ENCODE peak calls at places on chromosomes 3 and 15, in six cellular contexts. Y is sigmoid colon, J is suprapubic skin, F is esophagus muscularis mucosa, Q is transverse colon, G is ovary. D is an unnamed sample.

GRCh38 chr3:180898572-180898971 is 13.9 kb upstream of the FXR1 start:
- DNase-seq in Y (no peak), J (no peak), F (no peak), Q (no peak), G (no peak), D (no peak)

GRCh38 chr15:36177590-36178281 is 401.7 kb upstream of the CDIN1 start:
- DNase-seq in Y (no peak), J (no peak), F (no peak), Q (no peak), G (no peak), D (no peak)

GRCh38 chr3:42804831-42805821 is 836 bp upstream of the HIGD1A start:
- DNase-seq in Y (peak; percentile 73), J (no peak), F (no peak), Q (peak; percentile 35), G (peak; percentile 41), D (no peak)

GRCh38 chr3:157370867-157371266 is 65.8 kb upstream of the PTX3 start:
- DNase-seq in Y (no peak), J (no peak), F (no peak), Q (no peak), G (no peak), D (no peak)

GRCh38 chr15:56794150-56794922 is 61.0 kb upstream of the ZNF280D start:
- DNase-seq in Y (no peak), J (no peak), F (no peak), Q (no peak), G (no peak), D (no peak)

GRCh38 chr3:11709782-11710181 is 66.1 kb upstream of the VGLL4 start:
- DNase-seq in Y (no peak), J (no peak), F (no peak), Q (no peak), G (no peak), D (no peak)

GRCh38 chr15:21262851-21263400 is 177.4 kb downstream of the POTEB3 start:
- DNase-seq in Y (no peak), J (no peak), F (no peak), Q (no peak), G (no peak), D (no peak)

GRCh38 chr15:45476395-45476794 is 46.2 kb downstream of the SLC30A4 start:
- DNase-seq in Y (no peak), J (no peak), F (no peak), Q (no peak), G (no peak), D (no peak)

GRCh38 chr3:70980646-70981031 is 602.9 kb downstream of the FOXP1 start:
- DNase-seq in Y (no peak), J (no peak), F (no peak), Q (no peak), G (no peak), D (no peak)

GRCh38 chr3:43773273-43774104 is 82.8 kb downstream of the ABHD5 start:
- DNase-seq in Y (no peak), J (no peak), F (no peak), Q (peak; percentile 11), G (no peak), D (no peak)

GRCh38 chr3:64687781-64688515 is at the start of gene ADAMTS9:
- DNase-seq in Y (peak; percentile 91), J (peak; percentile 82), F (no peak), Q (peak; percentile 57), G (peak; percentile 75), D (peak; percentile 52)

GRCh38 chr3:13010770-13011169 is 62.5 kb downstream of the IQSEC1 start:
- DNase-seq in Y (no peak), J (no peak), F (no peak), Q (no peak), G (no peak), D (no peak)

GRCh38 chr3:126836220-126836860 is 132.3 kb downstream of the CHCHD6 start:
- DNase-seq in Y (peak; percentile 50), J (peak; percentile 32), F (peak; percentile 55), Q (no peak), G (no peak), D (no peak)

GRCh38 chr15:88880944-88881740 is 14.2 kb downstream of the HAPLN3 start:
- DNase-seq in Y (no peak), J (no peak), F (no peak), Q (no peak), G (no peak), D (no peak)

GRCh38 chr3:24538891-24539290 is 44.2 kb upstream of the THRB start:
- DNase-seq in Y (no peak), J (no peak), F (no peak), Q (peak; percentile 55), G (no peak), D (no peak)

GRCh38 chr15:68418611-68419161 is 13.3 kb downstream of the ITGA11 start:
- DNase-seq in Y (no peak), J (peak; percentile 65), F (peak; percentile 91), Q (peak; percentile 65), G (no peak), D (no peak)

GRCh38 chr3:123930426-123930825 is 30.6 kb downstream of the CCDC14 start:
- DNase-seq in Y (no peak), J (no peak), F (no peak), Q (no peak), G (no peak), D (no peak)

GRCh38 chr3:127544806-127545545 is 45.6 kb downstream of the TPRA1 start:
- DNase-seq in Y (peak; percentile 56), J (no peak), F (no peak), Q (no peak), G (no peak), D (no peak)

GRCh38 chr3:138397983-138398382 is 36.4 kb upstream of the ESYT3 start:
- DNase-seq in Y (no peak), J (peak; percentile 69), F (no peak), Q (no peak), G (no peak), D (no peak)

GRCh38 chr15:25981114-25981513 is 118.0 kb upstream of the ATP10A start:
- DNase-seq in Y (no peak), J (no peak), F (no peak), Q (no peak), G (no peak), D (no peak)

GRCh38 chr15:25989327-25989726 is 126.2 kb upstream of the ATP10A start:
- DNase-seq in Y (no peak), J (no peak), F (peak; percentile 78), Q (no peak), G (no peak), D (no peak)

GRCh38 chr15:25987638-25988037 is 124.5 kb upstream of the ATP10A start:
- DNase-seq in Y (no peak), J (no peak), F (peak; percentile 68), Q (no peak), G (no peak), D (no peak)

GRCh38 chr15:25982736-25983135 is 119.6 kb upstream of the ATP10A start:
- DNase-seq in Y (no peak), J (no peak), F (no peak), Q (no peak), G (no peak), D (no peak)

DNA sequence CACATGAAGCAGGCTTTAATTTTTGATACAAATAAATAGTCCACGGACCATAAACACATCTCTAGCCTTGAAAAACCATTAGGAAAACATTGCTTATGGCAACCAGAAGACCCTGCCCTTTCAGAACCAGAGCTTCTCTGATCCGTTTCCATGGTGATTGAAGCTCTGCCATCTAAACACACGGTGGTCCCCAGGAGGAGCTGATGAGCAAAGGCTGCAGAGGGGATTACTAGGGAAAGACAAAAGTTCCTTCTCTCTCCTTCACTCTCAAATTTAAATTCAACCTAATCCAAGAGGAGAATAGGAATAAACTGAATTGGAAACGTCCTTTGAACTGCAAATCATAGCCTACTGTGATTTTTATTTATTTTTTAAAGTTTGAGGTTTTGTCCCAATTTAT is 122.1 kb upstream of the ATP10A start:
- DNase-seq in Y (no peak), J (no peak), F (no peak), Q (no peak), G (no peak), D (no peak)
- TF ChIP-seq EP300 in Y (no peak), J (no peak), F (no peak), Q (no peak), G (no peak), D (no peak)

GRCh38 chr3:151327571-151328198 is 1.7 kb downstream of the P2RY13 start:
- DNase-seq in Y (no peak), J (no peak), F (no peak), Q (no peak), G (no peak), D (no peak)
- TF ChIP-seq CTCF in Y (no peak), J (peak; percentile 43), F (peak; percentile 74), Q (peak; percentile 70), G (no peak), D (no peak)

GRCh38 chr3:170410428-170411029 is 8.1 kb upstream of the CLDN11 start:
- DNase-seq in Y (no peak), J (no peak), F (no peak), Q (no peak), G (no peak), D (peak; percentile 60)
- H3K27me3 ChIP-seq in Y (no peaks in the 10 kb centered on the region), J (no peaks in the 10 kb centered on the region), F (no peaks in the 10 kb centered on the region), Q (peaks cover 4% of the 10 kb centered on the region), G (no peaks in the 10 kb centered on the region), D (no peaks in the 10 kb centered on the region)

GRCh38 chr3:188683032-188683491 is 488.7 kb upstream of the TPRG1 start:
- DNase-seq in Y (no peak), J (no peak), F (no peak), Q (no peak), G (no peak), D (no peak)
- TF ChIP-seq EP300 in Y (peak; percentile 63), J (peak; percentile 60), F (peak; percentile 60), Q (no peak), G (no peak), D (no peak)

DNA sequence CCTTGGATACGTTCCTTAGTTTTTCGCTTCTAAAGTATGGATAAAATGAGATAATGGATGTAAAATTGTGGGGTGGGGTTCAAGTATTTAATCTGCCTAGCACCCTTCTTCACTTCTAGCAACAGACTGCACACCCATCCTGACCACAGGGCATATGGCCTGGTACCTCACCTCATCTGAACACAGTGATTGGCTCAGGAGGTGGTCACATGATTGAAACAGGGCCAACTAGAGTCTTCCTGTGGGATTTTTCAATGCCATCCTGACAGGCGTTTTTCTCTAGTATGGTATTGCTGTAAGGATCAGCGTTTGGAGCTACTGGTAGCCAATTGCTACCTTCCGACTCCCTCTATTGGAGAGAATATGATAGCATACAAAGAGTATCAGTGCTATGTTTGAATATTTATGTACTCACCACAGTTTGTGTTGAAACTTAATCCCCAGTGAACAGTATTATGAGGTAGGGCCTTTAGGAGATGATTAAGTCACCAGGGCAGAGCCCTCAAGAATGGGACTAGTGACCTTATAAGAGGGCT is 172.2 kb downstream of the PPM1L start:
- DNase-seq in Y (no peak), J (no peak), F (no peak), Q (no peak), G (no peak), D (no peak)
- TF ChIP-seq CTCF in Y (no peak), J (no peak), F (peak; percentile 9), Q (no peak), G (no peak), D (no peak)

GRCh38 chr3:46472056-46472455 is 7.4 kb upstream of the LTF start:
- DNase-seq in Y (no peak), J (peak; percentile 18), F (no peak), Q (no peak), G (no peak), D (no peak)
- H3K27me3 ChIP-seq in Y (no peaks in the 10 kb centered on the region), J (no peaks in the 10 kb centered on the region), F (no peaks in the 10 kb centered on the region), Q (no peaks in the 10 kb centered on the region), G (no peaks in the 10 kb centered on the region), D (no peaks in the 10 kb centered on the region)